ENCODE peak calls at places on chromosomes 4 and X, in six cellular contexts. One of them, this sample, is unnamed.

GRCh38 chrX:38426785-38427184 is 74.4 kb downstream of the OTC start:
- DNase-seq in A549: no peak
- DNase-seq in spleen: no peak
- DNase-seq in lower leg skin: no peak
- DNase-seq in IMR-90: no peak
- DNase-seq in adrenal gland: peak; percentile 41
- DNase-seq in this sample: no peak

GRCh38 chr4:109998867-109999303 is 86.2 kb downstream of the EGF start:
- DNase-seq in A549: peak; percentile 37
- DNase-seq in adrenal gland: no peak
- DNase-seq in lower leg skin: no peak
- DNase-seq in IMR-90: peak; percentile 61
- DNase-seq in spleen: no peak
- DNase-seq in this sample: no peak

GRCh38 chr4:87961993-87962791 is 13.3 kb upstream of the SPP1 start:
- DNase-seq in lower leg skin: no peak
- DNase-seq in spleen: no peak
- DNase-seq in A549: no peak
- DNase-seq in IMR-90: peak; percentile 47
- DNase-seq in adrenal gland: peak; percentile 76
- DNase-seq in this sample: no peak

GRCh38 chr4:83552924-83553323 is 17.0 kb downstream of the GPAT3 start:
- DNase-seq in IMR-90: peak; percentile 67
- DNase-seq in lower leg skin: no peak
- DNase-seq in adrenal gland: no peak
- DNase-seq in spleen: no peak
- DNase-seq in A549: no peak
- DNase-seq in this sample: no peak

GRCh38 chr4:30768278-30768677 is 48.1 kb downstream of the PCDH7 start:
- DNase-seq in A549: no peak
- DNase-seq in spleen: no peak
- DNase-seq in IMR-90: no peak
- DNase-seq in lower leg skin: no peak
- DNase-seq in adrenal gland: no peak
- DNase-seq in this sample: no peak

GRCh38 chrX:13664026-13664425 is 11.1 kb downstream of the TCEANC start:
- DNase-seq in A549: no peak
- DNase-seq in lower leg skin: no peak
- DNase-seq in spleen: no peak
- DNase-seq in adrenal gland: no peak
- DNase-seq in IMR-90: no peak
- DNase-seq in this sample: no peak

GRCh38 chr4:77305766-77306165 is 148.8 kb downstream of the CCNG2 start:
- DNase-seq in spleen: no peak
- DNase-seq in IMR-90: no peak
- DNase-seq in A549: no peak
- DNase-seq in adrenal gland: no peak
- DNase-seq in lower leg skin: no peak
- DNase-seq in this sample: no peak

GRCh38 chr4:176002007-176002623 is 63.5 kb upstream of the WDR17 start:
- DNase-seq in adrenal gland: peak; percentile 25
- DNase-seq in lower leg skin: peak; percentile 83
- DNase-seq in spleen: peak; percentile 87
- DNase-seq in A549: peak; percentile 33
- DNase-seq in IMR-90: no peak
- DNase-seq in this sample: peak; percentile 35

GRCh38 chr4:103032575-103032974 is 13.1 kb upstream of the SLC9B1 start:
- DNase-seq in lower leg skin: no peak
- DNase-seq in IMR-90: peak; percentile 32
- DNase-seq in spleen: no peak
- DNase-seq in adrenal gland: peak; percentile 25
- DNase-seq in A549: no peak
- DNase-seq in this sample: no peak

GRCh38 chrX:150581093-150581775 is 12.8 kb downstream of the MTM1 start:
- DNase-seq in A549: peak; percentile 14
- DNase-seq in adrenal gland: no peak
- DNase-seq in lower leg skin: no peak
- DNase-seq in IMR-90: peak; percentile 83
- DNase-seq in spleen: no peak
- DNase-seq in this sample: no peak

GRCh38 chr4:170652571-170652970 is 562.8 kb upstream of the AADAT start:
- DNase-seq in adrenal gland: no peak
- DNase-seq in IMR-90: peak; percentile 0
- DNase-seq in A549: no peak
- DNase-seq in spleen: no peak
- DNase-seq in lower leg skin: no peak
- DNase-seq in this sample: no peak

GRCh38 chr4:75490155-75490554 is 24.0 kb downstream of the RCHY1 start:
- DNase-seq in lower leg skin: no peak
- DNase-seq in adrenal gland: no peak
- DNase-seq in A549: no peak
- DNase-seq in spleen: no peak
- DNase-seq in IMR-90: peak; percentile 65
- DNase-seq in this sample: no peak

GRCh38 chrX:1393871-1394615 is 2.1 kb upstream of the SLC25A6 start:
- DNase-seq in lower leg skin: peak; percentile 72
- DNase-seq in IMR-90: no peak
- DNase-seq in adrenal gland: peak; percentile 12
- DNase-seq in spleen: peak; percentile 42
- DNase-seq in A549: no peak
- DNase-seq in this sample: peak; percentile 3

GRCh38 chrX:126551725-126552312 is 795 bp downstream of the DCAF12L1 start:
- DNase-seq in spleen: peak; percentile 69
- DNase-seq in adrenal gland: no peak
- DNase-seq in IMR-90: no peak
- DNase-seq in lower leg skin: no peak
- DNase-seq in A549: no peak
- DNase-seq in this sample: no peak

GRCh38 chr4:1775731-1776500 is 17.2 kb upstream of the FGFR3 start:
- DNase-seq in A549: no peak
- DNase-seq in IMR-90: no peak
- DNase-seq in spleen: no peak
- DNase-seq in lower leg skin: no peak
- DNase-seq in adrenal gland: no peak
- DNase-seq in this sample: no peak

GRCh38 chr4:39466747-39467146 is 7.9 kb downstream of the LIAS start:
- DNase-seq in A549: no peak
- DNase-seq in IMR-90: peak; percentile 73
- DNase-seq in lower leg skin: no peak
- DNase-seq in spleen: no peak
- DNase-seq in adrenal gland: no peak
- DNase-seq in this sample: no peak

GRCh38 chr4:168743576-168743975 is 246.7 kb downstream of the PALLD start:
- DNase-seq in IMR-90: peak; percentile 85
- DNase-seq in lower leg skin: no peak
- DNase-seq in spleen: no peak
- DNase-seq in A549: no peak
- DNase-seq in adrenal gland: no peak
- DNase-seq in this sample: no peak

GRCh38 chr4:128068927-128069326 is 7.8 kb downstream of the LARP1B start:
- DNase-seq in A549: peak; percentile 13
- DNase-seq in spleen: no peak
- DNase-seq in IMR-90: peak; percentile 24
- DNase-seq in adrenal gland: no peak
- DNase-seq in lower leg skin: no peak
- DNase-seq in this sample: no peak

GRCh38 chr4:133588306-133588705 is 439.2 kb downstream of the PCDH10 start:
- DNase-seq in adrenal gland: no peak
- DNase-seq in spleen: no peak
- DNase-seq in IMR-90: no peak
- DNase-seq in lower leg skin: no peak
- DNase-seq in A549: no peak
- DNase-seq in this sample: no peak

GRCh38 chr4:106628616-106629606 is 260.3 kb upstream of the GIMD1 start:
- DNase-seq in spleen: no peak
- DNase-seq in lower leg skin: no peak
- DNase-seq in IMR-90: no peak
- DNase-seq in A549: no peak
- DNase-seq in adrenal gland: no peak
- DNase-seq in this sample: no peak

GRCh38 chr4:15501941-15502340 is 32.3 kb downstream of the CC2D2A start:
- DNase-seq in lower leg skin: no peak
- DNase-seq in adrenal gland: no peak
- DNase-seq in A549: no peak
- DNase-seq in spleen: no peak
- DNase-seq in IMR-90: no peak
- DNase-seq in this sample: no peak

GRCh38 chr4:6932475-6932874 is 22.8 kb downstream of the TBC1D14 start:
- DNase-seq in lower leg skin: no peak
- DNase-seq in spleen: no peak
- DNase-seq in adrenal gland: no peak
- DNase-seq in IMR-90: no peak
- DNase-seq in A549: no peak
- DNase-seq in this sample: no peak

GRCh38 chr4:10998826-10999225 is 314.3 kb upstream of the CLNK start:
- DNase-seq in lower leg skin: no peak
- DNase-seq in spleen: no peak
- DNase-seq in A549: no peak
- DNase-seq in IMR-90: no peak
- DNase-seq in adrenal gland: no peak
- DNase-seq in this sample: no peak

GRCh38 chrX:123878177-123878576 is 18.3 kb downstream of the XIAP start:
- DNase-seq in lower leg skin: no peak
- DNase-seq in A549: no peak
- DNase-seq in spleen: no peak
- DNase-seq in adrenal gland: no peak
- DNase-seq in IMR-90: peak; percentile 42
- DNase-seq in this sample: no peak

GRCh38 chr4:134636332-134637055 is 434.9 kb upstream of the PABPC4L start:
- DNase-seq in IMR-90: no peak
- DNase-seq in A549: no peak
- DNase-seq in adrenal gland: no peak
- DNase-seq in lower leg skin: no peak
- DNase-seq in spleen: no peak
- DNase-seq in this sample: no peak

GRCh38 chr4:42560465-42560864 is 96.4 kb downstream of the ATP8A1 start:
- DNase-seq in adrenal gland: no peak
- DNase-seq in spleen: no peak
- DNase-seq in A549: no peak
- DNase-seq in IMR-90: no peak
- DNase-seq in lower leg skin: no peak
- DNase-seq in this sample: no peak

GRCh38 chrX:134459683-134460004 is 321 bp upstream of the HPRT1 start:
- DNase-seq in IMR-90: no peak
- DNase-seq in spleen: no peak
- DNase-seq in lower leg skin: no peak
- DNase-seq in adrenal gland: no peak
- DNase-seq in A549: no peak
- DNase-seq in this sample: no peak

GRCh38 chr4:1035510-1035909 is 24.1 kb downstream of the FGFRL1 start:
- DNase-seq in A549: no peak
- DNase-seq in spleen: no peak
- DNase-seq in lower leg skin: no peak
- DNase-seq in IMR-90: no peak
- DNase-seq in adrenal gland: no peak
- DNase-seq in this sample: peak; percentile 78

GRCh38 chr4:6227412-6228157 is 27.2 kb upstream of the JAKMIP1 start:
- DNase-seq in A549: no peak
- DNase-seq in lower leg skin: peak; percentile 80
- DNase-seq in spleen: no peak
- DNase-seq in IMR-90: no peak
- DNase-seq in adrenal gland: no peak
- DNase-seq in this sample: peak; percentile 17

GRCh38 chr4:26020896-26021295 is 106.9 kb downstream of the SMIM20 start:
- DNase-seq in A549: no peak
- DNase-seq in lower leg skin: no peak
- DNase-seq in adrenal gland: no peak
- DNase-seq in IMR-90: peak; percentile 67
- DNase-seq in spleen: no peak
- DNase-seq in this sample: no peak

DNA sequence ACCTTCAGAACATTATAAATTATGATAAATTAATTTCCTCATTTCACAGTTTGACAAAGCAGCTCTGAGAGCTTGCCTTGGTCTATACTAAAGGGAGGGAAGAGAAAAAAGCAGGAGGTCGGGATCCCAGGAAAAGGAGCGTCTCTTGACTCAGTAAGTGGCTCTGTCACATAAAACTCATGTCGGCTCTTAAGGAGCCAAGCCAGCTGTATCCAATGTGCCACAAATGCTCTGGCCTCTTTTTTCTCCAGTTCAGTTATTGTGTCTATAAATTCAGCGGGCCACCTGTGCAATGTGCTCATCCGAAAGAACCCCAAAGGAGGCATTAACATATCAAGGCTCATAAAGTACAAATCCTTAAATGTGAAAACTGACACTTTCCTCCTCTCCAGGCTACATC is 337.7 kb upstream of the FAM241A start:
- DNase-seq in IMR-90: no peak
- DNase-seq in adrenal gland: no peak
- DNase-seq in lower leg skin: no peak
- DNase-seq in A549: no peak
- DNase-seq in spleen: no peak
- DNase-seq in this sample: no peak
- TF ChIP-seq POLR2A in IMR-90: no peak
- TF ChIP-seq POLR2A in adrenal gland: no peak
- TF ChIP-seq POLR2A in lower leg skin: no peak
- TF ChIP-seq POLR2A in A549: no peak
- TF ChIP-seq POLR2A in spleen: no peak
- TF ChIP-seq POLR2A in this sample: no peak

GRCh38 chrX:21295246-21295820 is 78.9 kb upstream of the CNKSR2 start:
- DNase-seq in A549: no peak
- DNase-seq in lower leg skin: no peak
- DNase-seq in adrenal gland: no peak
- DNase-seq in spleen: peak; percentile 14
- DNase-seq in IMR-90: no peak
- DNase-seq in this sample: no peak
- TF ChIP-seq CTCF in A549: no peak
- TF ChIP-seq CTCF in lower leg skin: no peak
- TF ChIP-seq CTCF in adrenal gland: no peak
- TF ChIP-seq CTCF in spleen: no peak
- TF ChIP-seq CTCF in IMR-90: no peak
- TF ChIP-seq CTCF in this sample: no peak

DNA sequence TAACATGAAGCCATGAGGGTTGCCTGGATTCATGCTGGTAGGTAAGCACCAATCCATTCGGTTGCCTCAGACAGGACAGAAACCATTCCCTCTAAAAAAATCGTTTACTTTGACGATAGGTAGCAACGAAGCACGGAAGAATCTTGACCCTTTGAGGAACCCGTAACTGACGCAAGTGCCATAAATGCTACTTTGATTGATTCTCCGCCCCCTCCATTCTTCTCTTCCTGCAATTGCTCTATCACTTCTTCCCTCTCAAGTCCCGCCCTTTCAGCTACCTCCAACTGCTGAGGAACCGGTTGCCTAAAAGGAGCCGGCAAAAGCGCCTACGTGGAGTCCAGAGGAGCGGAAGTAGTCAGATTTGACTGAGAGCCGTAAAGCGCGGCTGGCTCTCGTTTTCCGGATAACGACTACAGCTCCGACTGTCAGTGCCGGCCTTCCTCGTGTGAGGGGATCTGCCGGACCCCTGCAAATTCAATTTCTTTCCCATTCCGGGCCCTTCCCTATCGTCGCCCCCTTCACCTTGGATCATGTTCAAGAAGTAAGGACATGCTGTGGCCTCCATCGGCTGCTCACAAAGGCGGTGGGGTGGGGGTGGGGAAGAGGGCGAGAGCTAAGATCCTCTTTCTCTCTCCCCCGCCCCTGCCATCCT is at the start of gene MCTS1:
- DNase-seq in lower leg skin: peak; percentile 95
- DNase-seq in A549: peak; percentile 76
- DNase-seq in IMR-90: peak; percentile 96
- DNase-seq in spleen: peak; percentile 92
- DNase-seq in adrenal gland: peak; percentile 87
- DNase-seq in this sample: peak; percentile 86
- TF ChIP-seq POLR2A in lower leg skin: no peak
- TF ChIP-seq POLR2A in A549: peak; percentile 34
- TF ChIP-seq POLR2A in IMR-90: peak; percentile 61
- TF ChIP-seq POLR2A in spleen: no peak
- TF ChIP-seq POLR2A in adrenal gland: no peak
- TF ChIP-seq POLR2A in this sample: no peak

GRCh38 chr4:20299515-20299914 is 47.8 kb downstream of the SLIT2 start:
- DNase-seq in lower leg skin: no peak
- DNase-seq in adrenal gland: no peak
- DNase-seq in A549: no peak
- DNase-seq in IMR-90: peak; percentile 41
- DNase-seq in spleen: no peak
- DNase-seq in this sample: no peak
- TF ChIP-seq CTCF in lower leg skin: no peak
- TF ChIP-seq CTCF in adrenal gland: peak; percentile 60
- TF ChIP-seq CTCF in A549: no peak
- TF ChIP-seq CTCF in IMR-90: peak; percentile 57
- TF ChIP-seq CTCF in spleen: peak; percentile 26
- TF ChIP-seq CTCF in this sample: no peak

This sample was measured in stomach.